ENCODE peak calls at places on chromosomes 13 and 19, in five cellular contexts. O is body of pancreas; Z is left ventricle myocardium inferior; B is thyroid gland; N is CD8-positive, alpha-beta T cell. M is an unnamed sample. For H3K4me1, the result is how much of the 10 kb centered on the place peaks cover.

GRCh38 chr13:84607614-84608013 is 725.3 kb upstream of the SLITRK1 start:
- DNase-seq in O (no peak), Z (no peak), B (peak), N (no peak), M (no peak)

GRCh38 chr19:51501594-51502263 is at the start of gene SIGLEC12:
- DNase-seq in O (no peak), Z (peak), B (no peak), N (no peak), M (no peak)

GRCh38 chr13:26062853-26063444 is 11.1 kb upstream of the SHISA2 start:
- DNase-seq in O (peak), Z (no peak), B (peak), N (peak), M (peak)

GRCh38 chr13:51058461-51059167 is 52.5 kb downstream of the C13orf42 start:
- DNase-seq in O (no peak), Z (no peak), B (no peak), N (no peak), M (no peak)

GRCh38 chr19:13840751-13841338 is 36.1 kb upstream of the NANOS3 start:
- DNase-seq in O (no peak), Z (no peak), B (no peak), N (peak), M (no peak)

GRCh38 chr19:13302521-13303270 is 152.5 kb downstream of the IER2 start:
- DNase-seq in O (no peak), Z (no peak), B (no peak), N (no peak), M (no peak)

GRCh38 chr13:37109080-37109678 is 3.7 kb upstream of the CSNK1A1L start:
- DNase-seq in O (no peak), Z (no peak), B (no peak), N (no peak), M (no peak)

GRCh38 chr19:44807652-44808462 is 1.0 kb upstream of the BCAM start:
- DNase-seq in O (peak), Z (no peak), B (peak), N (no peak), M (peak)

GRCh38 chr13:35965226-35965927 is 165.8 kb downstream of the DCLK1 start:
- DNase-seq in O (no peak), Z (no peak), B (no peak), N (no peak), M (no peak)

GRCh38 chr13:110448230-110448629 is 113.3 kb downstream of the RAB20 start:
- DNase-seq in O (no peak), Z (no peak), B (no peak), N (no peak), M (no peak)

GRCh38 chr19:29678484-29679106 is 13.3 kb downstream of the PLEKHF1 start:
- DNase-seq in O (peak), Z (peak), B (peak), N (no peak), M (peak)

GRCh38 chr13:20616059-20616797 is 49.3 kb downstream of the IFT88 start:
- DNase-seq in O (no peak), Z (no peak), B (no peak), N (no peak), M (no peak)

GRCh38 chr19:4556574-4557185 is 2.8 kb downstream of the SEMA6B start:
- DNase-seq in O (no peak), Z (no peak), B (no peak), N (peak), M (no peak)

GRCh38 chr13:74891610-74892009 is 590.4 kb downstream of the TBC1D4 start:
- DNase-seq in O (no peak), Z (no peak), B (no peak), N (no peak), M (peak)

GRCh38 chr13:43153436-43154082 is 130.2 kb downstream of the DNAJC15 start:
- DNase-seq in O (no peak), Z (no peak), B (no peak), N (no peak), M (no peak)

GRCh38 chr13:112894423-112894672 is 74.7 kb upstream of the MCF2L start:
- DNase-seq in O (no peak), Z (no peak), B (no peak), N (no peak), M (no peak)
- H3K4me3 ChIP-seq in O (peak), Z (peak), B (peak), N (peak), M (peak)

GRCh38 chr19:40162104-40162503 is 29.1 kb upstream of the MAP3K10 start:
- DNase-seq in O (no peak), Z (no peak), B (no peak), N (no peak), M (no peak)

GRCh38 chr19:40159744-40160143 is 31.5 kb upstream of the MAP3K10 start:
- DNase-seq in O (no peak), Z (no peak), B (no peak), N (no peak), M (no peak)

GRCh38 chr19:40154121-40154680 is 37.0 kb upstream of the MAP3K10 start:
- DNase-seq in O (no peak), Z (no peak), B (no peak), N (no peak), M (no peak)

DNA sequence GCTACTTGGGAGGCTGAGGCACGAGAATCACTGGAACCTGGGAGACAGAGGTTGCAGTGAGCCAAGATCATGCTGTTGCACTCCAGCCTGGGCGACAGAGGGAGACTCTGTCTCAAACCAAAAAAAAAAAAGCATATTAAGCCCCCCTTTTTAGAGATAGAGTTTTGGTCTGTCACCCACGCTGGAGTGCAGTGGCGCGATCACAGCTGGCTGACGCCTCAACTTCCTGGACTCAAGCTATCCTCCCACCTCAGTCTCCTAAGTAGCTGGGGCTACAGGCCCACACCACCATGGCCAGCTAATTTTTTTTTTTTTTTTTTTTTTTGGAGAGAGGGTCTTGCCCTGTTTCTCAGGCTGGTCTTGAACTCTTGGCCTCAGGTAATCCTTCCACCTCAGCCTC is 34.2 kb upstream of the MAP3K10 start:
- DNase-seq in O (no peak), Z (no peak), B (no peak), N (no peak), M (no peak)
- H3K4me1 ChIP-seq in O (under half), Z (under half), B (under half), N (under half), M (under half)

GRCh38 chr19:21143846-21144245 is 2.0 kb downstream of the ZNF431 start:
- DNase-seq in O (no peak), Z (no peak), B (peak), N (no peak), M (no peak)
- H3K4me3 ChIP-seq in O (no peak), Z (no peak), B (no peak), N (no peak), M (no peak)

DNA sequence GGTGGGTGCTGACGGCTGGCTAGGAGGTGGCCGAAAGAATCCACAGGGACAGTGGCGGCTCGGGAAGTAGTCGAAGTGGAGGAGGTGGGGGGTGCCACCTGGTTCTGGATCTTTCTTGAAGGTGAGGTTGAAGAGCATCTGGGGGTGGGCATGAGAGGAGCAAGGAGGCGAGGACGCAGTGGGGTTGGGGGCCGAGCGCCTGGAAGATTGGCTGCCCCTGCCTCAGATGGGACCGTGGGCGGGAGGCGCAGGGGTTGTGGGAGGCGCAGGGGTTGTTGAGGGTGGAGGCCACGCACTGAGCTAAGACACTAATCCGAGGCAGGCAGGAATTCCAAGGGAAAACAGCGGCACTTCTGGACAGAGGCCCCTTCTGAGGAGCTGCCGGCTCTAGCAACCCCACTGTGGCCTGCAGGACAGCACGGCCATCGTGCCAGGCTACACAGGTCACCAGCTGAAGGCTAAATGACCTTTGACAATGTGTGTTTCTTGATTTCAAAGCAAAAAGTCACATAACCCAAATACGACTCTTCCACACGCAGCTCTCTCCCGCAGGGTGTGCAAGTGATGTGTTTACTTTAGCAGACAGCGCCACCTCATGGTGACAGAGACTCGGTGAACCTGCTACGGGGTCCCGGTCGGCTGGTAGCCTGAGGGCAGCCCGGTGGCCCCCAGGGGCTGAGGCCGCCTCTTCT is 44.1 kb upstream of the RANBP3 start:
- DNase-seq in O (peak), Z (peak), B (peak), N (peak), M (peak)
- H3K4me1 ChIP-seq in O (under half), Z (under half), B (under half), N (under half), M (under half)

GRCh38 chr13:45242070-45242469 is 41.2 kb upstream of the KCTD4 start:
- DNase-seq in O (peak), Z (no peak), B (peak), N (no peak), M (peak)
- H3K4me3 ChIP-seq in O (no peak), Z (no peak), B (no peak), N (no peak), M (no peak)

GRCh38 chr19:48634424-48635262 is 2.5 kb downstream of the DBP start:
- DNase-seq in O (peak), Z (peak), B (peak), N (peak), M (peak)
- H3K4me1 ChIP-seq in O (under half), Z (half or more), B (under half), N (half or more), M (under half)

GRCh38 chr19:38737297-38737865 is 6.9 kb downstream of the CAPN12 start:
- DNase-seq in O (no peak), Z (no peak), B (no peak), N (no peak), M (no peak)
- H3K4me3 ChIP-seq in O (no peak), Z (no peak), B (no peak), N (no peak), M (no peak)